ENCODE peak calls at places on chromosome 10, in five cellular contexts. R, B, H, Z and C are unnamed samples.

GRCh38 chr10:61765176-61766087 is 102.7 kb downstream of the CABCOCO1 start:
- DNase-seq in R (no peak), B (no peak), H (no peak), Z (no peak), C (no peak)

GRCh38 chr10:113890769-113891168 is 36.3 kb downstream of the NHLRC2 start:
- DNase-seq in R (no peak), B (no peak), H (no peak), Z (no peak), C (no peak)

GRCh38 chr10:102646610-102647432 is 2.5 kb downstream of the TRIM8 start:
- DNase-seq in R (no peak), B (peak; percentile 89), H (no peak), Z (no peak), C (peak; percentile 60)

GRCh38 chr10:119680668-119681070 is 29.5 kb downstream of the BAG3 start:
- DNase-seq in R (no peak), B (no peak), H (no peak), Z (no peak), C (no peak)

GRCh38 chr10:12631216-12631615 is 281.9 kb downstream of the CAMK1D start:
- DNase-seq in R (no peak), B (no peak), H (no peak), Z (no peak), C (no peak)

GRCh38 chr10:43376046-43376635 is 4.7 kb downstream of the FXYD4 start:
- DNase-seq in R (no peak), B (no peak), H (no peak), Z (peak; percentile 55), C (no peak)

GRCh38 chr10:11742009-11742778 is at the start of gene ECHDC3:
- DNase-seq in R (no peak), B (no peak), H (peak; percentile 68), Z (no peak), C (peak; percentile 72)

GRCh38 chr10:97921581-97922377 is 72.1 kb downstream of the GOLGA7B start:
- DNase-seq in R (no peak), B (no peak), H (no peak), Z (no peak), C (no peak)

GRCh38 chr10:12707461-12708185 is 293.9 kb downstream of the CCDC3 start:
- DNase-seq in R (no peak), B (no peak), H (no peak), Z (peak; percentile 87), C (no peak)

GRCh38 chr10:44393834-44394547 is 9.1 kb upstream of the CXCL12 start:
- DNase-seq in R (no peak), B (no peak), H (no peak), Z (no peak), C (no peak)

GRCh38 chr10:86099542-86100334 is 266.9 kb downstream of the GRID1 start:
- DNase-seq in R (no peak), B (no peak), H (no peak), Z (no peak), C (no peak)

GRCh38 chr10:60998932-60999331 is 54.9 kb upstream of the RHOBTB1 start:
- DNase-seq in R (no peak), B (no peak), H (no peak), Z (no peak), C (no peak)

GRCh38 chr10:43257210-43258031 is 9.4 kb downstream of the RASGEF1A start:
- DNase-seq in R (no peak), B (no peak), H (no peak), Z (no peak), C (no peak)

GRCh38 chr10:126618466-126618865 is 52.0 kb downstream of the C10orf90 start:
- DNase-seq in R (no peak), B (no peak), H (no peak), Z (no peak), C (no peak)

GRCh38 chr10:129694184-129694583 is 227.1 kb downstream of the MGMT start:
- DNase-seq in R (no peak), B (no peak), H (no peak), Z (no peak), C (no peak)

GRCh38 chr10:61633665-61634064 is 29.1 kb upstream of the CABCOCO1 start:
- DNase-seq in R (no peak), B (no peak), H (no peak), Z (no peak), C (no peak)

GRCh38 chr10:123380491-123381085 is 226.4 kb downstream of the BUB3 start:
- DNase-seq in R (no peak), B (no peak), H (no peak), Z (no peak), C (no peak)

GRCh38 chr10:64023926-64024465 is 502.8 kb downstream of the REEP3 start:
- DNase-seq in R (no peak), B (no peak), H (no peak), Z (no peak), C (no peak)

GRCh38 chr10:43225004-43225786 is 41.7 kb downstream of the RASGEF1A start:
- DNase-seq in R (peak; percentile 1), B (no peak), H (no peak), Z (no peak), C (no peak)

GRCh38 chr10:48518926-48519730 is 85.7 kb downstream of the ARHGAP22 start:
- DNase-seq in R (no peak), B (no peak), H (no peak), Z (no peak), C (no peak)

GRCh38 chr10:131312261-131312801 is 810 bp upstream of the TCERG1L start:
- DNase-seq in R (no peak), B (no peak), H (no peak), Z (no peak), C (no peak)

GRCh38 chr10:3455385-3456334 is 283.1 kb upstream of the PITRM1 start:
- DNase-seq in R (no peak), B (no peak), H (no peak), Z (no peak), C (no peak)

GRCh38 chr10:31151301-31151700 is 119.6 kb upstream of the ZNF438 start:
- DNase-seq in R (no peak), B (no peak), H (no peak), Z (no peak), C (no peak)

GRCh38 chr10:75546004-75546403 is 114.6 kb downstream of the LRMDA start:
- DNase-seq in R (no peak), B (no peak), H (peak; percentile 18), Z (no peak), C (no peak)

GRCh38 chr10:35217458-35217857 is 90.8 kb downstream of the CREM start:
- DNase-seq in R (no peak), B (no peak), H (no peak), Z (peak; percentile 71), C (peak; percentile 56)

GRCh38 chr10:103916254-103916653 is 1.7 kb downstream of the STN1 start:
- DNase-seq in R (no peak), B (no peak), H (no peak), Z (no peak), C (no peak)

GRCh38 chr10:71581376-71581775 is 138.2 kb downstream of the C10orf105 start:
- DNase-seq in R (no peak), B (no peak), H (no peak), Z (no peak), C (no peak)

GRCh38 chr10:85152488-85152887 is 824.1 kb downstream of the CCSER2 start:
- DNase-seq in R (no peak), B (no peak), H (no peak), Z (no peak), C (no peak)

GRCh38 chr10:43867113-43867512 is 218.4 kb upstream of the ZNF32 start:
- DNase-seq in R (no peak), B (no peak), H (no peak), Z (no peak), C (no peak)

GRCh38 chr10:73648252-73648651 is 7.0 kb upstream of the MYOZ1 start:
- DNase-seq in R (no peak), B (no peak), H (no peak), Z (no peak), C (no peak)

GRCh38 chr10:13184726-13185514 is 23.6 kb downstream of the MCM10 start:
- DNase-seq in R (no peak), B (no peak), H (peak; percentile 11), Z (peak; percentile 69), C (peak; percentile 71)

GRCh38 chr10:2835950-2836349 is 231.4 kb upstream of the PFKP start:
- DNase-seq in R (no peak), B (no peak), H (no peak), Z (no peak), C (no peak)

GRCh38 chr10:572066-572465 is 117.4 kb downstream of the DIP2C start:
- DNase-seq in R (no peak), B (no peak), H (no peak), Z (no peak), C (no peak)

GRCh38 chr10:572696-573095 is 116.8 kb downstream of the DIP2C start:
- DNase-seq in R (no peak), B (no peak), H (no peak), Z (no peak), C (no peak)

GRCh38 chr10:575312-576129 is 113.9 kb downstream of the DIP2C start:
- DNase-seq in R (no peak), B (no peak), H (no peak), Z (no peak), C (no peak)

GRCh38 chr10:571643-572042 is 117.8 kb downstream of the DIP2C start:
- DNase-seq in R (no peak), B (no peak), H (no peak), Z (no peak), C (no peak)

GRCh38 chr10:576130-576465 is 113.4 kb downstream of the DIP2C start:
- DNase-seq in R (no peak), B (no peak), H (no peak), Z (no peak), C (no peak)
- TF ChIP-seq CTCF in R (no peak), B (no peak), H (no peak), Z (no peak), C (no peak)

GRCh38 chr10:70479161-70479531 is 579 bp downstream of the PALD1 start:
- DNase-seq in R (no peak), B (no peak), H (no peak), Z (no peak), C (no peak)
- H3K27ac ChIP-seq in R (peak overlapping the region; percentile 50), B (peak overlapping the region; percentile 56), H (peak overlapping the region; percentile 74), Z (peak overlapping the region; percentile 90), C (peak overlapping the region; percentile 81)

GRCh38 chr10:62778125-62778524 is 26.4 kb upstream of the ADO start:
- DNase-seq in R (no peak), B (no peak), H (no peak), Z (no peak), C (no peak)
- H3K27me3 ChIP-seq in R (no peaks in the 10 kb centered on the region), B (no peaks in the 10 kb centered on the region), H (no peaks in the 10 kb centered on the region), Z (no peaks in the 10 kb centered on the region), C (peaks cover 3% of the 10 kb centered on the region)

DNA sequence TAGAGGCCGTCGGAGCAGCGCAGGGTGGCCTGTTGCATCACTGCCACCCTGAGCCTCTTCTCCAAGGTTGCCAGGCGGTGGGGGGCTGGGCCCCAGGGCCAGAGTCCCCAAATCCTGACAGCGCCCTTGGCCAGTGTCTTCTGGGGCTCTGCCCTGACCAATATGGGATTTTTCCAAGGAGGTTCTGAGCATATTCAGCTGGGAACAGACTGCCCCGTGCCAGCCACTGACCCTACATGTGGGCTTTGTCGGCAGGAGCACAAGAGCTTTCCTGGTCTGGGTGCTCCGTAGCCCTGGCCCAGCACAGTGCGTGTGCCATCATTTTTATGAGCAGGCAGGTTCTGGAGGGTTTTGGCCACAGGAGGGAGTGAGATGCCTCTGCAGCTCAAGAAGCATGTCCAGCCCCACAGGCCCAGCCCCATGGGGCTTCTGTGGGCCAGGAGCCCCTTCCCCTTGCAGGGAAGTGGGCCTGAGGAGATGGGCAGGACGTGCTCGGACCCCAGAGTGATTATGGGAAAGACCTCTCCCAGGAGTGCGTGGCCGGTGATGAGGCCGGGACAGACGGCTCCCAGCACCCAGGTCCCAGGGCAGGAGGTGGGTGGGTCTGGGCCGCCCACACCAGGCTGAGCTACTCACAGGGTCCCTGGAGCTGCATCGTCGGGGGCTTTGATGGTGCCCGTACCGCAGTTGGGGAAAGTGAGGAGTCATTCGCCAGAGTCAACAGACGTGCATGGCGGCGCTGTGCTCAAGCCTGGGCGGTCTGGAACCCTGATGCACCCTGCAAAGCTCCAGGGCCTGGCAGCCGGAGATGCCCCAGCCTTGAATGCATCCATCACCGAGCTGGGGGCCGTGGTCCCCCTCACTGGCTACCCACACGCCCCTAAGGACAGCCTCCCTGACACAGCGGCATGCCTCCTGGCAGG is 66.6 kb downstream of the PWWP2B start:
- DNase-seq in R (no peak), B (no peak), H (no peak), Z (no peak), C (no peak)
- TF ChIP-seq CTCF in R (peak; percentile 23), B (peak; percentile 19), H (no peak), Z (peak; percentile 6), C (no peak)